ENCODE peak calls at places on chromosomes 13 and 19, in ten cellular contexts. O is EL; B is NCI-H1105 treated with DMSO at 0.1 percent for 48 hours; E is stimulated activated naive CD4-positive, alpha-beta T cell; A is NCI-H524; J is NCI-H1436 treated with DMSO at 0.1 percent for 48 hours; S is CD8-positive, alpha-beta memory T cell; V is left ventricle myocardium superior; N is activated CD4-positive, alpha-beta T cell treated with anti-CD3 and anti-CD28 coated beads, Interleukin-2, amount 10 ng/mL, durations not matched to agents 7 days and 5 days; Y is lung microvascular endothelial cell. T is an unnamed sample.

GRCh38 chr19:38583219-38583984 is 34.4 kb downstream of the MAP4K1 start:
- DNase-seq in O (no peak), B (no peak), E (no peak), A (no peak), J (no peak), S (no peak), V (no peak), N (no peak), Y (no peak), T (no peak)

GRCh38 chr13:25319781-25320180 is 18.4 kb downstream of the NUP58 start:
- DNase-seq in O (no peak), B (no peak), E (no peak), A (peak), J (no peak), S (no peak), V (no peak), N (no peak), Y (no peak), T (no peak)

GRCh38 chr13:77306458-77306857 is 20.4 kb downstream of the MYCBP2 start:
- DNase-seq in O (no peak), B (no peak), E (no peak), A (no peak), J (no peak), S (no peak), V (no peak), N (no peak), Y (no peak), T (no peak)

GRCh38 chr13:100235311-100235901 is 146.5 kb downstream of the PCCA start:
- DNase-seq in O (peak), B (peak), E (no peak), A (peak), J (no peak), S (no peak), V (no peak), N (peak), Y (peak), T (no peak)

GRCh38 chr19:46279177-46279576 is 17.7 kb upstream of the HIF3A start:
- DNase-seq in O (no peak), B (no peak), E (no peak), A (no peak), J (no peak), S (no peak), V (no peak), N (no peak), Y (no peak), T (no peak)

GRCh38 chr19:15305582-15306334 is 26.6 kb downstream of the BRD4 start:
- DNase-seq in O (no peak), B (no peak), E (no peak), A (no peak), J (no peak), S (no peak), V (no peak), N (no peak), Y (no peak), T (no peak)

GRCh38 chr13:79128158-79128557 is 277.9 kb downstream of the RBM26 start:
- DNase-seq in O (peak), B (no peak), E (no peak), A (no peak), J (no peak), S (no peak), V (no peak), N (no peak), Y (no peak), T (peak)

GRCh38 chr19:2542341-2543069 is 66.6 kb downstream of the GADD45B start:
- DNase-seq in O (no peak), B (no peak), E (no peak), A (no peak), J (no peak), S (no peak), V (peak), N (no peak), Y (peak), T (no peak)

GRCh38 chr19:27935669-27936068 is 1277.3 kb downstream of the UQCRFS1 start:
- DNase-seq in O (no peak), B (no peak), E (no peak), A (no peak), J (no peak), S (no peak), V (no peak), N (no peak), Y (no peak), T (no peak)

GRCh38 chr19:367963-368623 is 23.5 kb upstream of the MIER2 start:
- DNase-seq in O (no peak), B (no peak), E (no peak), A (no peak), J (no peak), S (no peak), V (no peak), N (no peak), Y (no peak), T (no peak)

GRCh38 chr19:48715681-48716171 is 3.8 kb downstream of the MAMSTR start:
- DNase-seq in O (peak), B (no peak), E (no peak), A (no peak), J (no peak), S (no peak), V (peak), N (no peak), Y (no peak), T (no peak)

GRCh38 chr19:43768273-43769050 is 12.3 kb downstream of the KCNN4 start:
- DNase-seq in O (no peak), B (no peak), E (no peak), A (no peak), J (no peak), S (no peak), V (peak), N (no peak), Y (no peak), T (no peak)

GRCh38 chr19:17406039-17406886 is 833 bp upstream of the BST2 start:
- DNase-seq in O (peak), B (no peak), E (no peak), A (no peak), J (no peak), S (no peak), V (no peak), N (peak), Y (no peak), T (peak)

GRCh38 chr19:15453091-15453498 is 3.3 kb upstream of the WIZ start:
- DNase-seq in O (no peak), B (no peak), E (no peak), A (no peak), J (no peak), S (no peak), V (peak), N (no peak), Y (peak), T (no peak)

GRCh38 chr19:2552859-2553258 is 76.9 kb downstream of the GADD45B start:
- DNase-seq in O (peak), B (no peak), E (peak), A (no peak), J (no peak), S (peak), V (peak), N (peak), Y (peak), T (no peak)

GRCh38 chr13:41905600-41906254 is 55.2 kb downstream of the VWA8 start:
- DNase-seq in O (peak), B (peak), E (no peak), A (peak), J (no peak), S (no peak), V (no peak), N (no peak), Y (peak), T (no peak)

GRCh38 chr19:42129399-42130253 is 2.6 kb downstream of the POU2F2 start:
- DNase-seq in O (peak), B (no peak), E (no peak), A (peak), J (no peak), S (no peak), V (peak), N (no peak), Y (no peak), T (no peak)

GRCh38 chr13:84571264-84571663 is 689.0 kb upstream of the SLITRK1 start:
- DNase-seq in O (no peak), B (no peak), E (no peak), A (no peak), J (no peak), S (no peak), V (no peak), N (no peak), Y (no peak), T (no peak)

GRCh38 chr13:23558675-23559536 is 11.3 kb upstream of the TNFRSF19 start:
- DNase-seq in O (peak), B (peak), E (no peak), A (peak), J (peak), S (no peak), V (peak), N (no peak), Y (no peak), T (peak)

GRCh38 chr19:16328824-16329482 is 4.3 kb downstream of the KLF2 start:
- DNase-seq in O (peak), B (no peak), E (peak), A (no peak), J (no peak), S (peak), V (no peak), N (peak), Y (peak), T (no peak)

GRCh38 chr13:56187331-56187730 is 953.4 kb upstream of the PRR20A start:
- DNase-seq in O (no peak), B (no peak), E (no peak), A (no peak), J (no peak), S (no peak), V (no peak), N (no peak), Y (no peak), T (no peak)

GRCh38 chr19:5641171-5641570 is 18.3 kb downstream of the SAFB start:
- DNase-seq in O (no peak), B (no peak), E (no peak), A (no peak), J (no peak), S (no peak), V (no peak), N (no peak), Y (no peak), T (no peak)

GRCh38 chr13:23946067-23946466 is 48.8 kb upstream of the C1QTNF9B start:
- DNase-seq in O (no peak), B (no peak), E (no peak), A (no peak), J (no peak), S (no peak), V (no peak), N (no peak), Y (no peak), T (no peak)

GRCh38 chr13:30972888-30973377 is 40.5 kb downstream of the TEX26 start:
- DNase-seq in O (no peak), B (no peak), E (no peak), A (no peak), J (no peak), S (no peak), V (no peak), N (no peak), Y (no peak), T (no peak)

GRCh38 chr19:39405930-39406655 is 554 bp upstream of the ZFP36 start:
- DNase-seq in O (no peak), B (no peak), E (peak), A (peak), J (no peak), S (peak), V (no peak), N (peak), Y (no peak), T (no peak)

GRCh38 chr13:27704681-27705080 is 83.0 kb downstream of the POLR1D start:
- DNase-seq in O (no peak), B (no peak), E (no peak), A (no peak), J (no peak), S (no peak), V (no peak), N (peak), Y (peak), T (no peak)

GRCh38 chr13:48853381-48854102 is 122.2 kb upstream of the FNDC3A start:
- DNase-seq in O (no peak), B (no peak), E (no peak), A (no peak), J (no peak), S (no peak), V (no peak), N (no peak), Y (no peak), T (no peak)

GRCh38 chr13:99902657-99903056 is 68.9 kb downstream of the ZIC5 start:
- DNase-seq in O (no peak), B (no peak), E (no peak), A (no peak), J (no peak), S (no peak), V (no peak), N (no peak), Y (no peak), T (no peak)

GRCh38 chr19:40702337-40703012 is 12.0 kb upstream of the NUMBL start:
- DNase-seq in O (no peak), B (no peak), E (no peak), A (peak), J (no peak), S (no peak), V (peak), N (no peak), Y (no peak), T (no peak)

GRCh38 chr19:38434549-38435051 is 1.1 kb downstream of the RYR1 start:
- DNase-seq in O (no peak), B (no peak), E (no peak), A (peak), J (no peak), S (no peak), V (peak), N (no peak), Y (no peak), T (no peak)

GRCh38 chr13:48730971-48731658 is 77.4 kb downstream of the CYSLTR2 start:
- DNase-seq in O (peak), B (no peak), E (no peak), A (no peak), J (no peak), S (no peak), V (no peak), N (no peak), Y (no peak), T (no peak)

GRCh38 chr13:111325941-111326620 is 5.6 kb downstream of the TEX29 start:
- DNase-seq in O (no peak), B (no peak), E (no peak), A (no peak), J (no peak), S (no peak), V (no peak), N (no peak), Y (no peak), T (no peak)

GRCh38 chr19:10580979-10581631 is 6.0 kb downstream of the AP1M2 start:
- DNase-seq in O (peak), B (no peak), E (peak), A (peak), J (peak), S (peak), V (peak), N (peak), Y (peak), T (peak)

GRCh38 chr13:20713751-20714150 is 10.3 kb downstream of the IL17D start:
- DNase-seq in O (peak), B (no peak), E (no peak), A (no peak), J (no peak), S (no peak), V (no peak), N (no peak), Y (peak), T (peak)

GRCh38 chr19:42529248-42529764 is 1.0 kb upstream of the CEACAM1 start:
- DNase-seq in O (peak), B (peak), E (peak), A (peak), J (peak), S (peak), V (peak), N (peak), Y (peak), T (peak)

GRCh38 chr19:17836530-17836929 is 11.3 kb downstream of the JAK3 start:
- DNase-seq in O (no peak), B (no peak), E (no peak), A (no peak), J (no peak), S (no peak), V (no peak), N (no peak), Y (no peak), T (no peak)

T was measured in MG63.